ENCODE peak calls at places on chromosomes 12 and 14, in four cellular contexts. N is neural crest cell, G is choroid plexus epithelial cell, R is astrocyte of the cerebellum. O is an unnamed sample.

GRCh38 chr12:18332173-18332572 is 70.9 kb downstream of the PIK3C2G start:
- DNase-seq in N (no peak), G (no peak), R (no peak), O (no peak)

GRCh38 chr14:93044601-93045000 is 71.1 kb downstream of the ITPK1 start:
- DNase-seq in N (no peak), G (no peak), R (no peak), O (no peak)

GRCh38 chr12:12812163-12812562 is 983 bp upstream of the DDX47 start:
- DNase-seq in N (no peak), G (no peak), R (no peak), O (no peak)

GRCh38 chr12:95694148-95694547 is 96.4 kb downstream of the NTN4 start:
- DNase-seq in N (no peak), G (no peak), R (no peak), O (no peak)

GRCh38 chr14:95432152-95433093 is 84.0 kb downstream of the SYNE3 start:
- DNase-seq in N (peak; percentile 68), G (peak; percentile 47), R (no peak), O (peak; percentile 88)

GRCh38 chr12:99213047-99213446 is 434.5 kb upstream of the GARIN6 start:
- DNase-seq in N (no peak), G (no peak), R (no peak), O (no peak)

GRCh38 chr12:75818863-75819262 is 212.7 kb downstream of the PHLDA1 start:
- DNase-seq in N (no peak), G (peak; percentile 57), R (no peak), O (no peak)

GRCh38 chr14:60968099-60968498 is 12.8 kb downstream of the TRMT5 start:
- DNase-seq in N (no peak), G (no peak), R (no peak), O (no peak)

GRCh38 chr14:75578786-75579781 is 664 bp downstream of the FLVCR2 start:
- DNase-seq in N (peak; percentile 6), G (peak; percentile 29), R (no peak), O (no peak)

GRCh38 chr12:124100572-124101178 is 127.7 kb downstream of the ZNF664 start:
- DNase-seq in N (no peak), G (no peak), R (no peak), O (no peak)

GRCh38 chr14:24279301-24280186 is 8.1 kb upstream of the RABGGTA start:
- DNase-seq in N (no peak), G (no peak), R (no peak), O (no peak)

GRCh38 chr14:67973415-67973814 is 153.8 kb downstream of the RAD51B start:
- DNase-seq in N (no peak), G (no peak), R (no peak), O (no peak)

GRCh38 chr14:86003998-86004397 is 474.1 kb downstream of the FLRT2 start:
- DNase-seq in N (no peak), G (peak; percentile 89), R (no peak), O (no peak)

GRCh38 chr14:32744811-32745445 is 193.8 kb upstream of the NPAS3 start:
- DNase-seq in N (no peak), G (no peak), R (no peak), O (no peak)

GRCh38 chr14:58805605-58806358 is 168.0 kb downstream of the DACT1 start:
- DNase-seq in N (no peak), G (peak; percentile 82), R (peak; percentile 87), O (no peak)

GRCh38 chr12:5000204-5000603 is 43.5 kb upstream of the KCNA5 start:
- DNase-seq in N (no peak), G (no peak), R (no peak), O (no peak)

GRCh38 chr14:69994002-69994401 is 114.8 kb downstream of the SMOC1 start:
- DNase-seq in N (no peak), G (peak; percentile 26), R (no peak), O (no peak)

GRCh38 chr12:1162083-1162760 is 171.2 kb downstream of the ERC1 start:
- DNase-seq in N (no peak), G (no peak), R (no peak), O (no peak)

GRCh38 chr12:74624206-74624605 is 86.6 kb downstream of the ATXN7L3B start:
- DNase-seq in N (no peak), G (no peak), R (no peak), O (no peak)

GRCh38 chr14:20774258-20774657 is 6.1 kb downstream of the EDDM3B start:
- DNase-seq in N (no peak), G (no peak), R (no peak), O (no peak)

GRCh38 chr14:102211240-102211639 is 71.5 kb downstream of the WDR20 start:
- DNase-seq in N (no peak), G (no peak), R (no peak), O (no peak)

GRCh38 chr12:115149685-115150378 is 465.9 kb upstream of the TBX3 start:
- DNase-seq in N (no peak), G (peak; percentile 73), R (peak; percentile 66), O (no peak)

GRCh38 chr14:91858536-91859275 is 8.6 kb downstream of the TC2N start:
- DNase-seq in N (no peak), G (peak; percentile 35), R (peak; percentile 26), O (no peak)

DNA sequence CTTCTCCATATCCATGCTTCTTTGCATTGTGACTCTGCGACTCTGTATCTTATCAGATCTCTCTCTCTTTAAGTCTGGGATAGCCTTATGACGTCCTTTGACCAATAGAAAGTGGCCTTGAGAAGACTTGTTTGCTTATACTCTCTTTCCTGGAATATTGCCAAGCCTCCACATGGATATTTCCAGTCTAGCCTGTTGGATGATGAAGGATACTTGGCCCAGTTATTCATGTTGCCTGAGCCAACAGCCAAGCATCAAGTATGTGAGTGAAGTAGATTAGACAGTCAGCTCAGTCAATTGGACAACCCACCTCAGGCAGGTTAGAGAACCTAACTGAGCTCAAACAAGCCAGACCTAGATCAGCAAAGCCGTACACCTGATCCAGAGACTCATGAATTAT is 864.2 kb upstream of the MGAT4C start:
- DNase-seq in N (no peak), G (peak; percentile 10), R (no peak), O (no peak)
- TF ChIP-seq CTCF in N (no peak), G (no peak), R (no peak), O (no peak)

GRCh38 chr12:57895337-57896138 is 45.8 kb upstream of the ATP23 start:
- DNase-seq in N (no peak), G (no peak), R (no peak), O (peak; percentile 52)

GRCh38 chr12:57894577-57895292 is 46.6 kb upstream of the ATP23 start:
- DNase-seq in N (no peak), G (no peak), R (no peak), O (peak; percentile 62)

GRCh38 chr12:57897296-57897974 is 43.9 kb upstream of the ATP23 start:
- DNase-seq in N (no peak), G (no peak), R (no peak), O (no peak)

GRCh38 chr12:57896437-57897201 is 44.7 kb upstream of the ATP23 start:
- DNase-seq in N (peak; percentile 49), G (peak; percentile 82), R (no peak), O (peak; percentile 73)

GRCh38 chr12:57896139-57896436 is 45.3 kb upstream of the ATP23 start:
- DNase-seq in N (no peak), G (peak; percentile 47), R (no peak), O (no peak)
- TF ChIP-seq CTCF in N (no peak), G (peak; percentile 13), R (no peak), O (no peak)

GRCh38 chr14:105397350-105397931 is 897 bp upstream of the TEX22 start:
- DNase-seq in N (no peak), G (no peak), R (no peak), O (no peak)

GRCh38 chr14:105400016-105400415 is 1.7 kb downstream of the TEX22 start:
- DNase-seq in N (no peak), G (no peak), R (no peak), O (no peak)

GRCh38 chr14:105398726-105399440 is 545 bp downstream of the TEX22 start:
- DNase-seq in N (no peak), G (peak; percentile 36), R (no peak), O (peak; percentile 67)

GRCh38 chr14:105399441-105399775 is 1.1 kb downstream of the TEX22 start:
- DNase-seq in N (no peak), G (no peak), R (no peak), O (no peak)

DNA sequence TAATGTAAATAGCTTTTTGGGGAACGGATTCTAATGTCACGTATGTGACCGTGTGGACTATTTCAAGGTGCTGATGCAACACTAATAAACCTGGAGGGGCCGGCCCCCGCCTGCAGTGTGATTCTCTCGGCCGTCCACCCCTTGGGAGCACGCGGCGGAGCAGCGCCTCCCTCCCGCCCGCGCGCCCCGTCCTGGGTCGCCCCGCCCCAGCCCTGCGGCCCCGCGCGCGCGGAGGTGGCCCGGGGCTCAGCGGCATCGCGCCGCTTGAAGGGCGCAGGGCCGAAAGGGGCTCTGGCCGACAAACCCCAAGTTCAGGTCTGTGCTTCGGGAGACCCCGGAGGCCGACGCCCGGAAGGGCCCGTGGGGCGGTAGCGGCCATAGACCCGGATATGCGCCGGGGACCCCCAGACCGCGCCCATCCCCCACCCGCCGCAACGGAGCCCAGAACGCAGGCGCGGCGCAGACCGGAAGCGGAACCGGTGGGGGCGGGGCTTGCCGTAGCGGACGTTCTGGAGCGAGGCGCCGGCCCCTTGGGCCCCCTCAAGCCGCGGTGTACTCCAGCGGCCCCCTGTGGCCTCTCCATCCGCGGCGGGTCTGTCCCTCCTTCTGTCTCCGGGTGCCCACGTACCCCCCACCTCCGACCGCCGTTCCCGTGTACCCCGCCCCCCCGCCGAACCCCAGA is at the start of gene TEX22:
- DNase-seq in N (peak; percentile 93), G (peak; percentile 80), R (peak; percentile 22), O (peak; percentile 96)
- TF ChIP-seq CTCF in N (no peak), G (no peak), R (no peak), O (no peak)

DNA sequence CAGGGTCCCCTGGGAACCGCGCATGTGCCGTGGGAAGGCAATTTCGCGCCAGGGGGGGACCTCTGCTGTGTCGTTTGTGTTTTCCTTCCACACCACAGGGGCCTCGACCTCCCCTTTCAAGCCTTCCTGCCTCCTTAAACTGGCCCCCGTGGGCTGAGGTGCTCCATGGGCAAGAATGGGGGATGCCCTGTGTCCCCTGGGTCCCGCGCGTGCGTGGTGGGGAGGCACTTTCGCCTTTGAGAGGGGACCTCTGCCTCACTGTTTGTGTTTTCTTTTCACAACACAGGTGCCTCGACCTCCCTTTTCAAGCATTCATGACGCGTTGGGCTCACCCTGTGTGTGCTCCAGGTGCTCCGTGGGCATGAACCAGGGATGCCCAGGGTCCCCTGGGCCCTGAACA is 348.8 kb downstream of the ALG10 start:
- DNase-seq in N (no peak), G (no peak), R (no peak), O (no peak)
- TF ChIP-seq CTCF in N (no peak), G (no peak), R (no peak), O (no peak)

DNA sequence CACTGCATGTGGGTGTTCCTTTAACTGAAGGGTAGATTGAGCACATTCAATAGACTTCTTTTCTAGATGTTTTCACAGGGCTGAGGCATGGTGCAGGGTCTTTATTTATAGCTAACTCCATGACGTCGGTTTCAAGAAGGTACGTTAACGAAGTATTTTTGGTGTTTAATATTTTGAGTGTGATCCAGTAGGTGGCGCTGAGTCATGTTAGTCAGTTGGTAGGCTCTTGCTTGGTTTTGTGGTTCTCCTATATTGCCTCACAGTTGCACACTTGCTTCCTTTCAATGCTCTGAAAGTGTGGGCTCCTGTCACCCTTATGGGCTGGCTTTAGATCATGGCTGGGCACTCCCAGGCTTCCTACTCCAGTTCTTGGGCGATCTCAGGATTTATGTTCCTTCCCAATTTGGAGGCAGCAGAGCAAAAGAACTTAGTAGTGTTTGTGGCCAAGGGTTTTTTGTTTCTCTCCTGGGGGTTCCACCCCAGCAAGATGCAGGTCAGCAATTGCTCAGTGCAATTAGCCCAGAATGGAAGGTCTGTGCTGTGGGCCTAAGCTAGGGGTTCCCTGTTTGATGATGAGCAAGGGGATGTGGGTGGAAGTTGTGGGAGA is 471.6 kb upstream of the FOXG1 start:
- DNase-seq in N (no peak), G (peak; percentile 87), R (no peak), O (no peak)
- TF ChIP-seq CTCF in N (peak; percentile 54), G (peak; percentile 69), R (peak; percentile 5), O (peak; percentile 46)

GRCh38 chr14:42510071-42510470 is 903.4 kb downstream of the LRFN5 start:
- DNase-seq in N (no peak), G (no peak), R (no peak), O (no peak)
- TF ChIP-seq CTCF in N (no peak), G (no peak), R (no peak), O (no peak)

O was measured in glutamatergic neuron.